ENCODE peak calls at places on chromosome 20, in six cellular contexts. One of them, this sample, is unnamed.

GRCh38 chr20:52179331-52180166 is 12.0 kb downstream of the ZFP64 start:
- DNase-seq in OCI-LY7: no peak
- DNase-seq in heart right ventricle: no peak
- DNase-seq in tibial artery: no peak
- DNase-seq in HCT116: no peak
- DNase-seq in heart left ventricle: no peak
- DNase-seq in this sample: no peak

GRCh38 chr20:33644313-33645071 is 17.6 kb upstream of the C20orf144 start:
- DNase-seq in OCI-LY7: no peak
- DNase-seq in heart right ventricle: no peak
- DNase-seq in tibial artery: no peak
- DNase-seq in HCT116: no peak
- DNase-seq in heart left ventricle: no peak
- DNase-seq in this sample: no peak

GRCh38 chr20:53609501-53610445 is 16.1 kb upstream of the ZNF217 start:
- DNase-seq in OCI-LY7: peak; percentile 82
- DNase-seq in heart right ventricle: no peak
- DNase-seq in tibial artery: no peak
- DNase-seq in HCT116: no peak
- DNase-seq in heart left ventricle: peak; percentile 74
- DNase-seq in this sample: no peak

GRCh38 chr20:51346686-51347485 is 195.6 kb downstream of the NFATC2 start:
- DNase-seq in OCI-LY7: no peak
- DNase-seq in heart right ventricle: no peak
- DNase-seq in tibial artery: peak; percentile 39
- DNase-seq in HCT116: no peak
- DNase-seq in heart left ventricle: no peak
- DNase-seq in this sample: no peak

GRCh38 chr20:5844063-5844681 is 94.0 kb downstream of the SHLD1 start:
- DNase-seq in OCI-LY7: no peak
- DNase-seq in heart right ventricle: no peak
- DNase-seq in tibial artery: no peak
- DNase-seq in HCT116: peak; percentile 28
- DNase-seq in heart left ventricle: no peak
- DNase-seq in this sample: no peak

GRCh38 chr20:25739615-25740320 is 43.1 kb upstream of the ZNF337 start:
- DNase-seq in OCI-LY7: no peak
- DNase-seq in heart right ventricle: no peak
- DNase-seq in tibial artery: no peak
- DNase-seq in HCT116: no peak
- DNase-seq in heart left ventricle: no peak
- DNase-seq in this sample: no peak

GRCh38 chr20:38001981-38002380 is 31.3 kb downstream of the TTI1 start:
- DNase-seq in OCI-LY7: no peak
- DNase-seq in heart right ventricle: no peak
- DNase-seq in tibial artery: no peak
- DNase-seq in HCT116: no peak
- DNase-seq in heart left ventricle: no peak
- DNase-seq in this sample: no peak

GRCh38 chr20:16712541-16712947 is 17.3 kb upstream of the SNRPB2 start:
- DNase-seq in OCI-LY7: no peak
- DNase-seq in heart right ventricle: no peak
- DNase-seq in tibial artery: no peak
- DNase-seq in HCT116: no peak
- DNase-seq in heart left ventricle: no peak
- DNase-seq in this sample: no peak

GRCh38 chr20:13839421-13840092 is 54.7 kb downstream of the NDUFAF5 start:
- DNase-seq in OCI-LY7: no peak
- DNase-seq in heart right ventricle: no peak
- DNase-seq in tibial artery: no peak
- DNase-seq in HCT116: no peak
- DNase-seq in heart left ventricle: no peak
- DNase-seq in this sample: no peak

GRCh38 chr20:40540163-40540562 is 148.9 kb downstream of the MAFB start:
- DNase-seq in OCI-LY7: no peak
- DNase-seq in heart right ventricle: no peak
- DNase-seq in tibial artery: no peak
- DNase-seq in HCT116: no peak
- DNase-seq in heart left ventricle: no peak
- DNase-seq in this sample: no peak

GRCh38 chr20:61127311-61128044 is 124.6 kb upstream of the CDH4 start:
- DNase-seq in OCI-LY7: no peak
- DNase-seq in heart right ventricle: no peak
- DNase-seq in tibial artery: no peak
- DNase-seq in HCT116: no peak
- DNase-seq in heart left ventricle: no peak
- DNase-seq in this sample: no peak

GRCh38 chr20:33575302-33575701 is 85.4 kb downstream of the CBFA2T2 start:
- DNase-seq in OCI-LY7: no peak
- DNase-seq in heart right ventricle: no peak
- DNase-seq in tibial artery: no peak
- DNase-seq in HCT116: no peak
- DNase-seq in heart left ventricle: no peak
- DNase-seq in this sample: no peak

GRCh38 chr20:16500197-16500596 is 73.1 kb downstream of the KIF16B start:
- DNase-seq in OCI-LY7: no peak
- DNase-seq in heart right ventricle: no peak
- DNase-seq in tibial artery: no peak
- DNase-seq in HCT116: no peak
- DNase-seq in heart left ventricle: no peak
- DNase-seq in this sample: no peak

GRCh38 chr20:33733654-33734576 is 2.1 kb downstream of the ZNF341 start:
- DNase-seq in OCI-LY7: peak; percentile 65
- DNase-seq in heart right ventricle: no peak
- DNase-seq in tibial artery: no peak
- DNase-seq in HCT116: no peak
- DNase-seq in heart left ventricle: no peak
- DNase-seq in this sample: no peak

GRCh38 chr20:54014301-54014914 is 56.0 kb downstream of the BCAS1 start:
- DNase-seq in OCI-LY7: no peak
- DNase-seq in heart right ventricle: no peak
- DNase-seq in tibial artery: no peak
- DNase-seq in HCT116: no peak
- DNase-seq in heart left ventricle: no peak
- DNase-seq in this sample: no peak

GRCh38 chr20:577167-577791 is 32.8 kb downstream of the TCF15 start:
- DNase-seq in OCI-LY7: peak; percentile 61
- DNase-seq in heart right ventricle: no peak
- DNase-seq in tibial artery: no peak
- DNase-seq in HCT116: peak; percentile 77
- DNase-seq in heart left ventricle: no peak
- DNase-seq in this sample: no peak

GRCh38 chr20:642398-643174 is 10.4 kb downstream of the SRXN1 start:
- DNase-seq in OCI-LY7: no peak
- DNase-seq in heart right ventricle: peak; percentile 62
- DNase-seq in tibial artery: no peak
- DNase-seq in HCT116: no peak
- DNase-seq in heart left ventricle: peak; percentile 77
- DNase-seq in this sample: no peak

GRCh38 chr20:25148181-25148981 is 47.1 kb upstream of the ENTPD6 start:
- DNase-seq in OCI-LY7: no peak
- DNase-seq in heart right ventricle: peak; percentile 24
- DNase-seq in tibial artery: peak; percentile 79
- DNase-seq in HCT116: no peak
- DNase-seq in heart left ventricle: no peak
- DNase-seq in this sample: peak; percentile 54

GRCh38 chr20:15846446-15846845 is 726.8 kb downstream of the KIF16B start:
- DNase-seq in OCI-LY7: no peak
- DNase-seq in heart right ventricle: no peak
- DNase-seq in tibial artery: no peak
- DNase-seq in HCT116: no peak
- DNase-seq in heart left ventricle: no peak
- DNase-seq in this sample: no peak

GRCh38 chr20:59625214-59625922 is 21.0 kb downstream of the PHACTR3 start:
- DNase-seq in OCI-LY7: no peak
- DNase-seq in heart right ventricle: no peak
- DNase-seq in tibial artery: no peak
- DNase-seq in HCT116: no peak
- DNase-seq in heart left ventricle: no peak
- DNase-seq in this sample: no peak

GRCh38 chr20:37235065-37235464 is 26.5 kb downstream of the GHRH start:
- DNase-seq in OCI-LY7: no peak
- DNase-seq in heart right ventricle: no peak
- DNase-seq in tibial artery: no peak
- DNase-seq in HCT116: no peak
- DNase-seq in heart left ventricle: no peak
- DNase-seq in this sample: no peak

GRCh38 chr20:54475334-54476287 is at the start of gene DOK5:
- DNase-seq in OCI-LY7: no peak
- DNase-seq in heart right ventricle: peak; percentile 60
- DNase-seq in tibial artery: no peak
- DNase-seq in HCT116: no peak
- DNase-seq in heart left ventricle: no peak
- DNase-seq in this sample: peak; percentile 70

GRCh38 chr20:34907616-34908469 is 31.4 kb downstream of the ACSS2 start:
- DNase-seq in OCI-LY7: no peak
- DNase-seq in heart right ventricle: peak; percentile 72
- DNase-seq in tibial artery: no peak
- DNase-seq in HCT116: peak; percentile 90
- DNase-seq in heart left ventricle: no peak
- DNase-seq in this sample: no peak

GRCh38 chr20:60262967-60263603 is 304.9 kb downstream of the CDH26 start:
- DNase-seq in OCI-LY7: peak; percentile 25
- DNase-seq in heart right ventricle: no peak
- DNase-seq in tibial artery: no peak
- DNase-seq in HCT116: no peak
- DNase-seq in heart left ventricle: no peak
- DNase-seq in this sample: peak; percentile 31

GRCh38 chr20:48329676-48330644 is 497.8 kb downstream of the PREX1 start:
- DNase-seq in OCI-LY7: peak; percentile 29
- DNase-seq in heart right ventricle: no peak
- DNase-seq in tibial artery: no peak
- DNase-seq in HCT116: no peak
- DNase-seq in heart left ventricle: no peak
- DNase-seq in this sample: no peak
- TF ChIP-seq CTCF in OCI-LY7: peak; percentile 68
- TF ChIP-seq CTCF in heart right ventricle: peak; percentile 18
- TF ChIP-seq CTCF in tibial artery: no peak
- TF ChIP-seq CTCF in HCT116: peak; percentile 40
- TF ChIP-seq CTCF in heart left ventricle: peak; percentile 12
- TF ChIP-seq CTCF in this sample: peak; percentile 7

DNA sequence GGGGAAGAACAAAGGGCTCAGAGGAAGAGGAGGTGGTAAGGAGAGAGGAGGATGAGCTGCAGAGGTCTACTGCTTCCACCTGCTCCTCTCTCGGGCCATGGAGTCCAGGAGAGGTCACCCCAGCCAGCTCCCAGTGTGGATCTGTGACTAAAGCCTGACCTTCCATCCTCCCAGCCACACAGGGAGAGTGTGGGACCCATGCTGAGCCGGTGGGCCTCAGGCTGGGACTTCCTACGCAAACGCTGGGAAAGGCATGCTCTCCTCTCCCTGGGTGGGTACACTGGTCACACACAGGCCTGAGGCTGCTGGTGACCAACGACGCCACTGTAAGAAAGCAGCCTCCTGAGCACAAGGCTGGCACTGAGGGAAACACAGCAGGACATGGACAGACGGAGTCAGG is 111.3 kb downstream of the PREX1 start:
- DNase-seq in OCI-LY7: no peak
- DNase-seq in heart right ventricle: no peak
- DNase-seq in tibial artery: no peak
- DNase-seq in HCT116: no peak
- DNase-seq in heart left ventricle: no peak
- DNase-seq in this sample: no peak
- H3K27ac ChIP-seq in OCI-LY7: no peak overlapping the region
- H3K27ac ChIP-seq in heart right ventricle: no peak overlapping the region
- H3K27ac ChIP-seq in tibial artery: peak overlapping the region; percentile 9
- H3K27ac ChIP-seq in HCT116: no peak overlapping the region
- H3K27ac ChIP-seq in heart left ventricle: no peak overlapping the region
- H3K27ac ChIP-seq in this sample: no peak overlapping the region

GRCh38 chr20:62141397-62142251 is 1.6 kb downstream of the PSMA7 start:
- DNase-seq in OCI-LY7: peak; percentile 38
- DNase-seq in heart right ventricle: no peak
- DNase-seq in tibial artery: no peak
- DNase-seq in HCT116: no peak
- DNase-seq in heart left ventricle: no peak
- DNase-seq in this sample: peak; percentile 30

GRCh38 chr20:62138912-62139311 is 4.3 kb downstream of the PSMA7 start:
- DNase-seq in OCI-LY7: no peak
- DNase-seq in heart right ventricle: no peak
- DNase-seq in tibial artery: no peak
- DNase-seq in HCT116: no peak
- DNase-seq in heart left ventricle: no peak
- DNase-seq in this sample: no peak

GRCh38 chr20:62139636-62140035 is 3.6 kb downstream of the PSMA7 start:
- DNase-seq in OCI-LY7: no peak
- DNase-seq in heart right ventricle: no peak
- DNase-seq in tibial artery: no peak
- DNase-seq in HCT116: no peak
- DNase-seq in heart left ventricle: no peak
- DNase-seq in this sample: no peak

GRCh38 chr20:62142252-62143117 is 709 bp downstream of the PSMA7 start:
- DNase-seq in OCI-LY7: peak; percentile 28
- DNase-seq in heart right ventricle: no peak
- DNase-seq in tibial artery: no peak
- DNase-seq in HCT116: no peak
- DNase-seq in heart left ventricle: no peak
- DNase-seq in this sample: peak; percentile 77

GRCh38 chr20:62141043-62141396 is 2.2 kb downstream of the PSMA7 start:
- DNase-seq in OCI-LY7: no peak
- DNase-seq in heart right ventricle: no peak
- DNase-seq in tibial artery: no peak
- DNase-seq in HCT116: no peak
- DNase-seq in heart left ventricle: no peak
- DNase-seq in this sample: no peak
- H3K4me3 ChIP-seq in OCI-LY7: peak overlapping the region; percentile 98
- H3K4me3 ChIP-seq in heart right ventricle: no peak overlapping the region
- H3K4me3 ChIP-seq in tibial artery: no peak overlapping the region
- H3K4me3 ChIP-seq in HCT116: no peak overlapping the region
- H3K4me3 ChIP-seq in heart left ventricle: peak overlapping the region; percentile 96
- H3K4me3 ChIP-seq in this sample: no peak overlapping the region

DNA sequence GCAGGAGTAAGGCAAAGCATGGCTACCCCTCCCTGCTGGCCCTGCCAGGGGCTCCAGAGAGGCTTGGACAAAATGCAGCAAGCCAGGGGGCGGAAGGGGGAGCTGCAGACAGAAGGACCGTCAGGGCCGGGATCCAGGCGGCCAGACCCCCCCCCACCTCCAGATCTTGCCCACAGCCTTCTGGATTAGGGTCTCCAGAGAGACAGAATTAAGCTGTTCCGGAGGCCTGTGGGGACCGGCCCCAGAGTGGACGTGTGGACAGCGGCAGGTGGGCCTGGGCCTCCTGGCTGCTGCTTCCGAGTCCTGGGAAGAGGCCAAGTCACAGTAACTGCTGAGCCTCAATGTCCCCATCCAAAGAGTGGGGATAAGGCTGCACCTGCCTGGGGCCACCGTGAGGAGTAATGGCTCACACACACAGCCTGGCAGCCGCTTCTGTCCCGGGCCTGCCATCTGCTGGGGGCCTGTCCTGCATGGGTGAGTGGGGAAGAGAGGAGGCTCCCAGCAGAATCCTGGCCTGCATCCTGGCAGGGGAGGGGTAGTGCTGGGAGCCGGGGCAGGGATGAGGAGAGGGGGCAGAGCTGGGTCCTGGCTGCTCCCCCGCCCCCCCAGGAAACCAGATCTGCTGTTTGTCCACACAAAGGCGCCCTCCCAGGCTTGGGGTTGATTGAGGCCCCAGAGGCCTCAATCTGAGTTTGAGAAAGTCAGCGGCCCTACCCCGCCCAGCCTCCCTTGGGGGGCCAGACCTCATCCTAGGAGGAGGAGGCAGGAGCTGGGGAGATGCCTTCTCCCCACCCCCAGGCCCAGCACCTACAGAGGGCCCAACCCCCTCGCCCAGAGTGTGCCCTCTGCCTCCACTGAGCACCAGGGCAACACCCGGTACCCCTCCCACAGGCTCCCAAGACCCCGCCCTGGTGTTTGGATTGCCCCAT is 3.9 kb downstream of the LAMA5 start:
- DNase-seq in OCI-LY7: peak; percentile 22
- DNase-seq in heart right ventricle: peak; percentile 19
- DNase-seq in tibial artery: peak; percentile 81
- DNase-seq in HCT116: no peak
- DNase-seq in heart left ventricle: peak; percentile 58
- DNase-seq in this sample: peak; percentile 24
- TF ChIP-seq CTCF in OCI-LY7: peak; percentile 47
- TF ChIP-seq CTCF in heart right ventricle: no peak
- TF ChIP-seq CTCF in tibial artery: peak; percentile 15
- TF ChIP-seq CTCF in HCT116: peak; percentile 23
- TF ChIP-seq CTCF in heart left ventricle: no peak
- TF ChIP-seq CTCF in this sample: no peak